ENCODE peak calls at places on chromosomes 5 and 9, in five cellular contexts. One of them, this sample, is unnamed.

GRCh38 chr5:72673180-72673579 is 143.3 kb upstream of the TNPO1 start:
- DNase-seq in WERI-Rb-1: no peak
- DNase-seq in fibroblast of pulmonary artery: no peak
- DNase-seq in AG10803: no peak
- DNase-seq in psoas muscle: no peak
- DNase-seq in this sample: no peak

GRCh38 chr9:69090943-69091342 is 55.4 kb downstream of the FXN start:
- DNase-seq in WERI-Rb-1: no peak
- DNase-seq in AG10803: peak; percentile 6
- DNase-seq in psoas muscle: no peak
- DNase-seq in fibroblast of pulmonary artery: no peak
- DNase-seq in this sample: no peak

GRCh38 chr5:133409210-133409674 is 203.1 kb downstream of the FSTL4 start:
- DNase-seq in psoas muscle: no peak
- DNase-seq in WERI-Rb-1: no peak
- DNase-seq in AG10803: no peak
- DNase-seq in fibroblast of pulmonary artery: no peak
- DNase-seq in this sample: no peak

GRCh38 chr9:120974181-120974580 is 47.6 kb upstream of the TRAF1 start:
- DNase-seq in fibroblast of pulmonary artery: peak; percentile 56
- DNase-seq in psoas muscle: no peak
- DNase-seq in AG10803: no peak
- DNase-seq in WERI-Rb-1: no peak
- DNase-seq in this sample: no peak

GRCh38 chr5:73525606-73526005 is 27.4 kb downstream of the BTF3 start:
- DNase-seq in WERI-Rb-1: no peak
- DNase-seq in AG10803: no peak
- DNase-seq in psoas muscle: no peak
- DNase-seq in fibroblast of pulmonary artery: no peak
- DNase-seq in this sample: no peak

GRCh38 chr9:93096811-93097382 is 880 bp downstream of the CARD19 start:
- DNase-seq in AG10803: no peak
- DNase-seq in psoas muscle: no peak
- DNase-seq in fibroblast of pulmonary artery: no peak
- DNase-seq in WERI-Rb-1: no peak
- DNase-seq in this sample: no peak

GRCh38 chr9:122444366-122444765 is 33.4 kb downstream of the OR1J1 start:
- DNase-seq in AG10803: peak; percentile 95
- DNase-seq in fibroblast of pulmonary artery: peak; percentile 97
- DNase-seq in psoas muscle: peak; percentile 67
- DNase-seq in WERI-Rb-1: no peak
- DNase-seq in this sample: peak; percentile 98

GRCh38 chr5:158039911-158040347 is 181.0 kb upstream of the CLINT1 start:
- DNase-seq in fibroblast of pulmonary artery: no peak
- DNase-seq in AG10803: peak; percentile 29
- DNase-seq in WERI-Rb-1: no peak
- DNase-seq in psoas muscle: no peak
- DNase-seq in this sample: no peak

GRCh38 chr9:18606281-18606680 is 132.3 kb downstream of the ADAMTSL1 start:
- DNase-seq in fibroblast of pulmonary artery: no peak
- DNase-seq in WERI-Rb-1: no peak
- DNase-seq in AG10803: no peak
- DNase-seq in psoas muscle: no peak
- DNase-seq in this sample: no peak

GRCh38 chr9:108882052-108882888 is 20.2 kb downstream of the ACTL7A start:
- DNase-seq in psoas muscle: no peak
- DNase-seq in AG10803: no peak
- DNase-seq in fibroblast of pulmonary artery: no peak
- DNase-seq in WERI-Rb-1: no peak
- DNase-seq in this sample: no peak

GRCh38 chr9:124666642-124667041 is 104.5 kb downstream of the NR6A1 start:
- DNase-seq in WERI-Rb-1: no peak
- DNase-seq in psoas muscle: no peak
- DNase-seq in fibroblast of pulmonary artery: no peak
- DNase-seq in AG10803: no peak
- DNase-seq in this sample: no peak

GRCh38 chr5:171714851-171715250 is 70.8 kb upstream of the SMIM23 start:
- DNase-seq in WERI-Rb-1: no peak
- DNase-seq in fibroblast of pulmonary artery: no peak
- DNase-seq in psoas muscle: no peak
- DNase-seq in AG10803: no peak
- DNase-seq in this sample: no peak

GRCh38 chr9:86043999-86044398 is 55.4 kb downstream of the GOLM1 start:
- DNase-seq in AG10803: no peak
- DNase-seq in psoas muscle: no peak
- DNase-seq in WERI-Rb-1: no peak
- DNase-seq in fibroblast of pulmonary artery: no peak
- DNase-seq in this sample: no peak

GRCh38 chr9:100718717-100719116 is 140.8 kb downstream of the CAVIN4 start:
- DNase-seq in AG10803: no peak
- DNase-seq in fibroblast of pulmonary artery: no peak
- DNase-seq in WERI-Rb-1: no peak
- DNase-seq in psoas muscle: no peak
- DNase-seq in this sample: no peak

GRCh38 chr9:32866292-32866691 is 83.0 kb downstream of the TMEM215 start:
- DNase-seq in WERI-Rb-1: no peak
- DNase-seq in AG10803: peak; percentile 10
- DNase-seq in fibroblast of pulmonary artery: no peak
- DNase-seq in psoas muscle: no peak
- DNase-seq in this sample: peak; percentile 33

GRCh38 chr5:169450464-169450863 is 133.1 kb upstream of the SPDL1 start:
- DNase-seq in fibroblast of pulmonary artery: peak; percentile 36
- DNase-seq in WERI-Rb-1: no peak
- DNase-seq in psoas muscle: no peak
- DNase-seq in AG10803: peak; percentile 58
- DNase-seq in this sample: peak; percentile 33

GRCh38 chr5:14869286-14870164 is 2.1 kb downstream of the ANKH start:
- DNase-seq in psoas muscle: no peak
- DNase-seq in fibroblast of pulmonary artery: no peak
- DNase-seq in WERI-Rb-1: no peak
- DNase-seq in AG10803: no peak
- DNase-seq in this sample: peak; percentile 7

GRCh38 chr9:124596172-124596839 is 89.1 kb upstream of the NR5A1 start:
- DNase-seq in AG10803: no peak
- DNase-seq in psoas muscle: no peak
- DNase-seq in WERI-Rb-1: no peak
- DNase-seq in fibroblast of pulmonary artery: no peak
- DNase-seq in this sample: no peak

GRCh38 chr5:149580808-149581191 is 498 bp upstream of the ARHGEF37 start:
- DNase-seq in AG10803: no peak
- DNase-seq in WERI-Rb-1: no peak
- DNase-seq in fibroblast of pulmonary artery: no peak
- DNase-seq in psoas muscle: no peak
- DNase-seq in this sample: no peak

GRCh38 chr5:4945296-4945695 is 194.8 kb upstream of the ADAMTS16 start:
- DNase-seq in fibroblast of pulmonary artery: no peak
- DNase-seq in AG10803: no peak
- DNase-seq in WERI-Rb-1: no peak
- DNase-seq in psoas muscle: no peak
- DNase-seq in this sample: no peak

GRCh38 chr5:118441034-118441433 is 547.3 kb downstream of the DTWD2 start:
- DNase-seq in psoas muscle: no peak
- DNase-seq in AG10803: no peak
- DNase-seq in WERI-Rb-1: no peak
- DNase-seq in fibroblast of pulmonary artery: no peak
- DNase-seq in this sample: no peak

GRCh38 chr5:41776435-41776834 is 93.8 kb downstream of the OXCT1 start:
- DNase-seq in fibroblast of pulmonary artery: peak; percentile 46
- DNase-seq in AG10803: peak; percentile 9
- DNase-seq in WERI-Rb-1: no peak
- DNase-seq in psoas muscle: no peak
- DNase-seq in this sample: peak; percentile 33

GRCh38 chr9:727767-728166 is 113.7 kb upstream of the DMRT1 start:
- DNase-seq in AG10803: no peak
- DNase-seq in WERI-Rb-1: no peak
- DNase-seq in psoas muscle: no peak
- DNase-seq in fibroblast of pulmonary artery: no peak
- DNase-seq in this sample: no peak

GRCh38 chr9:86545085-86545484 is 190.9 kb upstream of the TUT7 start:
- DNase-seq in WERI-Rb-1: no peak
- DNase-seq in AG10803: peak; percentile 88
- DNase-seq in psoas muscle: no peak
- DNase-seq in fibroblast of pulmonary artery: no peak
- DNase-seq in this sample: no peak

GRCh38 chr5:149113669-149114068 is 27.6 kb upstream of the ABLIM3 start:
- DNase-seq in AG10803: peak; percentile 79
- DNase-seq in WERI-Rb-1: no peak
- DNase-seq in fibroblast of pulmonary artery: peak; percentile 74
- DNase-seq in psoas muscle: no peak
- DNase-seq in this sample: peak; percentile 84

GRCh38 chr5:18112066-18112465 is 477.8 kb downstream of the TAF11L14 start:
- DNase-seq in fibroblast of pulmonary artery: no peak
- DNase-seq in WERI-Rb-1: no peak
- DNase-seq in psoas muscle: no peak
- DNase-seq in AG10803: no peak
- DNase-seq in this sample: no peak

GRCh38 chr5:151134228-151134627 is 23.4 kb downstream of the ANXA6 start:
- DNase-seq in WERI-Rb-1: no peak
- DNase-seq in AG10803: no peak
- DNase-seq in psoas muscle: no peak
- DNase-seq in fibroblast of pulmonary artery: no peak
- DNase-seq in this sample: no peak

GRCh38 chr9:78938821-78939220 is 632.9 kb upstream of the TLE4 start:
- DNase-seq in psoas muscle: no peak
- DNase-seq in WERI-Rb-1: no peak
- DNase-seq in fibroblast of pulmonary artery: no peak
- DNase-seq in AG10803: peak; percentile 55
- DNase-seq in this sample: no peak

GRCh38 chr9:27771803-27772545 is 198.7 kb upstream of the C9orf72 start:
- DNase-seq in AG10803: no peak
- DNase-seq in psoas muscle: no peak
- DNase-seq in fibroblast of pulmonary artery: peak; percentile 85
- DNase-seq in WERI-Rb-1: no peak
- DNase-seq in this sample: no peak

GRCh38 chr9:37902804-37903580 is 935 bp downstream of the SLC25A51 start:
- DNase-seq in fibroblast of pulmonary artery: peak; percentile 48
- DNase-seq in WERI-Rb-1: no peak
- DNase-seq in psoas muscle: no peak
- DNase-seq in AG10803: peak; percentile 30
- DNase-seq in this sample: peak; percentile 75

GRCh38 chr5:123524146-123524545 is 12.2 kb downstream of the CSNK1G3 start:
- DNase-seq in WERI-Rb-1: no peak
- DNase-seq in fibroblast of pulmonary artery: no peak
- DNase-seq in psoas muscle: no peak
- DNase-seq in AG10803: no peak
- DNase-seq in this sample: no peak

GRCh38 chr9:94979904-94980507 is 253.5 kb downstream of the AOPEP start:
- DNase-seq in WERI-Rb-1: no peak
- DNase-seq in fibroblast of pulmonary artery: no peak
- DNase-seq in psoas muscle: no peak
- DNase-seq in AG10803: no peak
- DNase-seq in this sample: no peak

GRCh38 chr5:150780816-150781221 is 2.3 kb downstream of the SMIM3 start:
- DNase-seq in WERI-Rb-1: no peak
- DNase-seq in AG10803: peak; percentile 92
- DNase-seq in fibroblast of pulmonary artery: peak; percentile 47
- DNase-seq in psoas muscle: no peak
- DNase-seq in this sample: peak; percentile 98

GRCh38 chr5:173001229-173001841 is 17.8 kb downstream of the ATP6V0E1 start:
- DNase-seq in WERI-Rb-1: no peak
- DNase-seq in psoas muscle: no peak
- DNase-seq in AG10803: no peak
- DNase-seq in fibroblast of pulmonary artery: no peak
- DNase-seq in this sample: no peak

GRCh38 chr5:34891981-34892380 is 23.3 kb downstream of the RAD1 start:
- DNase-seq in fibroblast of pulmonary artery: peak; percentile 74
- DNase-seq in AG10803: peak; percentile 98
- DNase-seq in psoas muscle: no peak
- DNase-seq in WERI-Rb-1: no peak
- DNase-seq in this sample: peak; percentile 96

GRCh38 chr5:146291421-146292074 is 47.1 kb upstream of the POU4F3 start:
- DNase-seq in psoas muscle: no peak
- DNase-seq in AG10803: peak; percentile 45
- DNase-seq in WERI-Rb-1: peak; percentile 26
- DNase-seq in fibroblast of pulmonary artery: peak; percentile 68
- DNase-seq in this sample: peak; percentile 62

GRCh38 chr5:64671678-64672077 is 18.6 kb upstream of the SHISAL2B start:
- DNase-seq in WERI-Rb-1: no peak
- DNase-seq in psoas muscle: no peak
- DNase-seq in fibroblast of pulmonary artery: no peak
- DNase-seq in AG10803: no peak
- DNase-seq in this sample: no peak

GRCh38 chr5:84438456-84438855 is 53.8 kb upstream of the EDIL3 start:
- DNase-seq in AG10803: no peak
- DNase-seq in fibroblast of pulmonary artery: no peak
- DNase-seq in WERI-Rb-1: no peak
- DNase-seq in psoas muscle: no peak
- DNase-seq in this sample: peak; percentile 7

GRCh38 chr9:74609671-74610416 is 112.7 kb downstream of the RORB start:
- DNase-seq in AG10803: no peak
- DNase-seq in WERI-Rb-1: no peak
- DNase-seq in psoas muscle: no peak
- DNase-seq in fibroblast of pulmonary artery: no peak
- DNase-seq in this sample: no peak
- TF ChIP-seq CTCF in AG10803: no peak
- TF ChIP-seq CTCF in WERI-Rb-1: peak; percentile 3
- TF ChIP-seq CTCF in psoas muscle: no peak
- TF ChIP-seq CTCF in fibroblast of pulmonary artery: no peak
- TF ChIP-seq CTCF in this sample: no peak

DNA sequence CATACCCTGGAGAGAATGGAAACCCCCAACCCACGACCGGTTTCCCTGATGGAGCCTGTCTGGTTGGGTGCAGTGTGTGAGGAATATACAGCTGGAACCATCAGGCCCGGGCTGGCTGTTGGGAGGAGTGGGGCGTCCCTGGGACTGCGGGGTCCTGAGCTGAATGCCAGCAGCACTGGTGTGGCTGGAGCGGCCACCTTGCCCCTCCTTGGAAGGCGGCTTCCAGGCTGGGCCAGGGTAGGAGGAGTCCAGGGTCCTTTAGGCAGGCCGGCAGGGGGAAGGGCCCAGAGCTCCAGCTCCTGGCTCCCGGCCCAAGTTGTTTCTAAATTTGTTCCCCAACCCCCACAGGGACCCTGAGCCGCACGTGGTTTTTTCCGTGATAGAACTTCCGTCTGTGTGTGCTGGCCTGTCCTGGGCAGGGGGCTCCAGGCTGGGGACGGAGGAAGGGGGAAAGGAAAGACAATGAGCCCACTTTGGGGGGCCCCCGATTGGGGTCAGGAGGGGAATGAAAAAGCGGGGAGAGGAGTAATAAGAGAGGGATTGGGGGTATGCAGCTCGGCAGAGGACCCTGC is 683 bp upstream of the TOR4A start:
- DNase-seq in fibroblast of pulmonary artery: peak; percentile 84
- DNase-seq in WERI-Rb-1: peak; percentile 73
- DNase-seq in psoas muscle: peak; percentile 73
- DNase-seq in AG10803: peak; percentile 37
- DNase-seq in this sample: peak; percentile 51
- H3K4me3 ChIP-seq in fibroblast of pulmonary artery: peak overlapping the region; percentile 72
- H3K4me3 ChIP-seq in WERI-Rb-1: peak overlapping the region; percentile 31
- H3K4me3 ChIP-seq in psoas muscle: peak overlapping the region; percentile 62
- H3K4me3 ChIP-seq in AG10803: peak overlapping the region; percentile 73
- H3K4me3 ChIP-seq in this sample: peak overlapping the region; percentile 63

GRCh38 chr5:54904425-54904824 is 81.0 kb downstream of the ESM1 start:
- DNase-seq in psoas muscle: no peak
- DNase-seq in WERI-Rb-1: no peak
- DNase-seq in fibroblast of pulmonary artery: peak; percentile 75
- DNase-seq in AG10803: peak; percentile 74
- DNase-seq in this sample: peak; percentile 68
- TF ChIP-seq CTCF in psoas muscle: no peak
- TF ChIP-seq CTCF in WERI-Rb-1: peak; percentile 71
- TF ChIP-seq CTCF in fibroblast of pulmonary artery: peak; percentile 77
- TF ChIP-seq CTCF in AG10803: peak; percentile 84
- TF ChIP-seq CTCF in this sample: peak; percentile 67

GRCh38 chr5:957730-958485 is 50.7 kb upstream of the NKD2 start:
- DNase-seq in AG10803: peak; percentile 32
- DNase-seq in fibroblast of pulmonary artery: no peak
- DNase-seq in psoas muscle: no peak
- DNase-seq in WERI-Rb-1: no peak
- DNase-seq in this sample: no peak
- H3K4me3 ChIP-seq in AG10803: no peak overlapping the region
- H3K4me3 ChIP-seq in fibroblast of pulmonary artery: no peak overlapping the region
- H3K4me3 ChIP-seq in psoas muscle: no peak overlapping the region
- H3K4me3 ChIP-seq in WERI-Rb-1: no peak overlapping the region
- H3K4me3 ChIP-seq in this sample: no peak overlapping the region